ENCODE peak calls at places on chromosomes 13 and 19, in four cellular contexts. S is amniotic stem cell, P is heart left ventricle, H is NCI-H345. F is an unnamed sample.

GRCh38 chr19:3667766-3668165 is 32.5 kb downstream of the PIP5K1C start:
- DNase-seq in S (no peak), P (no peak), H (no peak), F (no peak)

GRCh38 chr13:67383358-67383757 is 153.2 kb upstream of the PCDH9 start:
- DNase-seq in S (no peak), P (no peak), H (peak; percentile 10), F (peak; percentile 67)

GRCh38 chr13:75308222-75308621 is 173.7 kb downstream of the TBC1D4 start:
- DNase-seq in S (no peak), P (no peak), H (no peak), F (no peak)

GRCh38 chr13:38008636-38009035 is 139.1 kb upstream of the TRPC4 start:
- DNase-seq in S (no peak), P (no peak), H (peak; percentile 50), F (no peak)

GRCh38 chr13:76048675-76049396 is 412.7 kb downstream of the LMO7 start:
- DNase-seq in S (no peak), P (no peak), H (peak; percentile 31), F (peak; percentile 92)

GRCh38 chr19:33062902-33063301 is 1.8 kb downstream of the RHPN2 start:
- DNase-seq in S (no peak), P (no peak), H (no peak), F (no peak)

GRCh38 chr19:48798937-48799336 is 11.9 kb downstream of the BCAT2 start:
- DNase-seq in S (no peak), P (no peak), H (peak; percentile 54), F (no peak)

GRCh38 chr19:33778089-33778791 is 18.4 kb upstream of the KCTD15 start:
- DNase-seq in S (no peak), P (peak; percentile 83), H (peak; percentile 91), F (peak; percentile 63)

GRCh38 chr13:59641758-59642157 is 522.0 kb downstream of the DIAPH3 start:
- DNase-seq in S (no peak), P (no peak), H (no peak), F (no peak)

GRCh38 chr19:48646192-48646911 is 365 bp upstream of the CA11 start:
- DNase-seq in S (peak; percentile 22), P (peak; percentile 90), H (peak; percentile 84), F (peak; percentile 81)

GRCh38 chr19:49447485-49448431 is 3.9 kb downstream of the PIH1D1 start:
- DNase-seq in S (no peak), P (no peak), H (no peak), F (no peak)

GRCh38 chr13:59459972-59460371 is 703.8 kb downstream of the DIAPH3 start:
- DNase-seq in S (no peak), P (no peak), H (no peak), F (no peak)